ENCODE peak calls at places on chromosomes 11 and 22, in nine cellular contexts. X is uterus; S is OCI-LY7; N is endodermal cell; W is fibroblast of lung; J is CD4-positive, alpha-beta memory T cell; Y is ovary; V is lower lobe of right lung; O is stomach. H is an unnamed sample.

GRCh38 chr22:33510429-33510904 is 409.8 kb downstream of the LARGE1 start:
- DNase-seq in W (no peak), V (no peak), J (no peak), X (no peak), O (no peak), N (no peak), S (no peak), Y (no peak), H (no peak)

GRCh38 chr11:9992306-9992705 is 301.7 kb downstream of the SBF2 start:
- DNase-seq in V (no peak), O (no peak), X (no peak), S (no peak), N (no peak), J (no peak), W (no peak), Y (no peak), H (no peak)

GRCh38 chr22:47130883-47131610 is 368.6 kb downstream of the TBC1D22A start:
- DNase-seq in Y (no peak), W (no peak), V (peak; percentile 14), N (no peak), J (peak; percentile 13), S (no peak), O (no peak), X (no peak), H (no peak)

GRCh38 chr11:112831041-112831440 is 130.2 kb upstream of the NCAM1 start:
- DNase-seq in J (no peak), N (peak; percentile 10), W (no peak), X (no peak), Y (no peak), S (no peak), V (no peak), O (no peak), H (no peak)

GRCh38 chr22:41217553-41218157 is 12.5 kb downstream of the L3MBTL2 start:
- DNase-seq in V (peak; percentile 85), X (peak; percentile 58), J (peak; percentile 55), S (peak; percentile 48), Y (peak; percentile 80), W (peak; percentile 96), N (peak; percentile 62), O (peak; percentile 42), H (no peak)

GRCh38 chr11:35144103-35144741 is 5.3 kb downstream of the CD44 start:
- DNase-seq in O (peak; percentile 32), S (peak; percentile 81), V (no peak), X (no peak), Y (no peak), W (peak; percentile 73), J (peak; percentile 90), N (no peak), H (no peak)

GRCh38 chr11:36091256-36091811 is 147.5 kb downstream of the LDLRAD3 start:
- DNase-seq in J (no peak), V (no peak), N (peak; percentile 45), W (peak; percentile 86), Y (no peak), X (no peak), S (no peak), O (no peak), H (no peak)

GRCh38 chr22:38153821-38154562 is 27.6 kb downstream of the PLA2G6 start:
- DNase-seq in Y (no peak), V (no peak), X (no peak), J (no peak), O (no peak), N (peak; percentile 77), W (no peak), S (no peak), H (no peak)

GRCh38 chr22:20551805-20552449 is 44.5 kb downstream of the MED15 start:
- DNase-seq in N (no peak), J (peak; percentile 59), S (no peak), V (no peak), O (no peak), W (no peak), Y (no peak), X (peak; percentile 43), H (no peak)

GRCh38 chr11:128708660-128709059 is 14.8 kb downstream of the FLI1 start:
- DNase-seq in X (no peak), J (no peak), Y (no peak), V (no peak), O (no peak), W (no peak), S (no peak), N (no peak), H (no peak)

GRCh38 chr11:45451766-45452440 is 165.8 kb upstream of the SYT13 start:
- DNase-seq in W (peak; percentile 44), S (no peak), J (no peak), V (no peak), N (no peak), X (no peak), Y (no peak), O (no peak), H (no peak)

GRCh38 chr22:20080776-20081654 is 974 bp downstream of the DGCR8 start:
- DNase-seq in X (no peak), N (peak; percentile 74), Y (no peak), S (peak; percentile 33), W (peak; percentile 57), O (no peak), J (no peak), V (peak; percentile 51), H (no peak)

GRCh38 chr22:45029501-45029900 is 19.7 kb upstream of the PHF21B start:
- DNase-seq in N (no peak), W (no peak), V (no peak), J (no peak), X (no peak), S (no peak), O (no peak), Y (no peak), H (no peak)

GRCh38 chr11:91823252-91823830 is 401.3 kb upstream of the FAT3 start:
- DNase-seq in J (no peak), O (no peak), X (no peak), Y (no peak), N (no peak), V (no peak), W (no peak), S (no peak), H (no peak)

GRCh38 chr11:123924027-123924426 is 15.4 kb upstream of the OR4D5 start:
- DNase-seq in Y (no peak), W (no peak), S (no peak), J (no peak), X (no peak), N (no peak), O (no peak), V (no peak), H (no peak)

GRCh38 chr11:115338476-115338875 is 165.7 kb downstream of the CADM1 start:
- DNase-seq in N (no peak), X (no peak), Y (no peak), O (no peak), W (peak; percentile 23), S (no peak), J (no peak), V (no peak), H (no peak)

GRCh38 chr22:45207981-45208664 is 32.6 kb downstream of the KIAA0930 start:
- DNase-seq in X (no peak), Y (no peak), J (no peak), W (peak; percentile 65), S (no peak), V (no peak), O (no peak), N (no peak), H (no peak)

DNA sequence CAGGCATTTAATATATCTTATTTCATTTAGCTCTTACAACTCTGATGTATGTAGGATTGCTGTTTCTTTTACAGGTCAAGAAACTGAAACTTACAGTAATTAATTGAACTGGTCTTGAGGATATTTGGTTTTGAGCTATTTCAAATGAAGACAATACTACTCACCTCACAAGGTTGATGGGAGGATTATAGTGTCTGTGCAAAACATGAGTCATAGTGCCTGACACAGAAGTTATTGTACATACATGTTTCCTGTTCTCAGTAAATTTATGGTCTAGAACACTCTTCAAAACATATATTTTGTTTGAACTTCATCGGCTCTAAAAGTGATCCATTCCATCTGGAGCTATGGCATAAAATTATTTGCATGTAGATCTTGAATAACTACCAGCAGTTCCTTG is 61.9 kb downstream of the CECR2 start:
- DNase-seq in W (peak; percentile 49), S (no peak), V (no peak), N (no peak), O (no peak), Y (no peak), X (no peak), J (no peak), H (no peak)
- H3K4me1 ChIP-seq in W (no peaks in the 10 kb centered on the region), S (peaks cover 16% of the 10 kb centered on the region), V (peaks cover 2% of the 10 kb centered on the region), N (peaks cover 14% of the 10 kb centered on the region), O (no peaks in the 10 kb centered on the region), Y (peaks cover 5% of the 10 kb centered on the region), X (no peaks in the 10 kb centered on the region), J (no peaks in the 10 kb centered on the region), H (peaks cover 11% of the 10 kb centered on the region)

DNA sequence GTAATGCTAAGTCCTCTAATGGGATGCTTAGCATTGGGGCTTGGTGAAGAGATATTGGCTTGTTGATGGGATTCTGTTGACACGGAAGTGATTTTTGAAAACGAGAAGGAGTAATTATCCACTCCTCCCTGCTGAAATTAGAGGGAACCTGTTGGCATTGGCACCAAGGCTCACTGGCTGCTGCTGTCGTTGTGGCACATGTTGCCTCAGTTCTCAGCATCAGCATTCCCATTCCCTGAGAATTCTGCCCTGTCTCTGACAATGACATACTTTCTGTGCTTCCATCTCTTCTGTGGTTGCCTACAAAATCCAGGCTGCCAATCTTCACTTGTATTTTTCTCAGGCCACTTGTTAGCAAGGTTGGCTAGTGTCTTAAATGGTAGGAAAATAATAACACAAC is 81.9 kb downstream of the TEAD1 start:
- DNase-seq in V (no peak), J (no peak), W (no peak), X (no peak), O (no peak), S (no peak), N (no peak), Y (no peak), H (no peak)
- H3K27ac ChIP-seq in V (no peak overlapping the region), J (no peak overlapping the region), W (no peak overlapping the region), X (no peak overlapping the region), O (no peak overlapping the region), S (no peak overlapping the region), N (no peak overlapping the region), Y (no peak overlapping the region), H (peak overlapping the region; percentile 52)

DNA sequence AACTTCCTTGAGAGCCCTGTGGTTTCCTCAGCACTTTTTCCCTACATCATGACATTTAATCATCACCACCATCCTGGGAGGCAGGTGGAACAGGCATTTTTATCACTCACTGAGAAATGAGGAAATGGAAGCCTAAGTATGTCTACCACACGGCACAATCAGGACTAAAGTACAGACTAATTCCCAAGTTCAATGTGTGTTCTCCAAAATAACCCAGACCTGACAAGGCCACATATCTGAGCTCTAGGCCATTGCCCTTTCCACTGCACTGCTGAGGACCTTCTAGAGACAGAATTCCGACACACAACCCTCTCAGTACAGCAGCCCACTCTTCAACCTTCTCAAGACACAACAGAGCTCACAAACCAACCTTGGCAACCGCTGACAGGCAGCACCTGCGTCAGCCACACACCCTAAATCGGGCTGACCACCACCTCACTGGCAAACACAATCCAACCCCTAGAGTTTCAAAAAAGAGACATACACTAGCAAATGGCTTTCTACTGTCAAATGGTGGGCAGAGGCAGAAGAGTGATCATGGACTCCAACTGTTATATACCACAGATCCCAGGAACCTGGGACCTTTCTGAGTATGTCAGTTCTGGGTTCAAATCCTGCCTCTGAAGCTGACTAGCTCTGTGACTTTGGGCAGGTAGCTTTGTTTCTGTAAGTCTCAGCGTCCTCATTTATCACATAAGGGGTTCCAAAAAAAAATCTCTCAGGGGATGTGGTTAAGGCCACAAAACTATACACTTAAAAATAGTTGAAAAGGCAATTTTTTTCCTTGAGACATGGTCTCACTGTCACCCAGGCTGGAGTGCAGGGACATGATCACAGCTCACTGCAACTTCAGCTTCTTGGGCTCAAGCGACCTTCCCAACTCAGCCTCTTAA is 16.3 kb downstream of the SMCO4 start:
- DNase-seq in Y (no peak), S (peak; percentile 49), X (no peak), J (no peak), N (no peak), W (no peak), V (no peak), O (no peak), H (no peak)
- H3K4me1 ChIP-seq in Y (peaks cover 12% of the 10 kb centered on the region), S (peaks cover 71% of the 10 kb centered on the region), X (peaks cover 12% of the 10 kb centered on the region), J (peaks cover 73% of the 10 kb centered on the region), N (no peaks in the 10 kb centered on the region), W (no peaks in the 10 kb centered on the region), V (peaks cover 74% of the 10 kb centered on the region), O (peaks cover 64% of the 10 kb centered on the region), H (no peaks in the 10 kb centered on the region)

GRCh38 chr11:2674681-2675131 is 25.1 kb downstream of the KCNQ1OT1 start:
- DNase-seq in X (peak; percentile 20), V (no peak), O (peak; percentile 27), S (no peak), N (peak; percentile 37), W (no peak), Y (peak; percentile 50), J (no peak), H (no peak)
- H3K27ac ChIP-seq in X (peak overlapping the region; percentile 35), V (no peak overlapping the region), O (peak overlapping the region; percentile 43), S (no peak overlapping the region), N (no peak overlapping the region), W (no peak overlapping the region), Y (peak overlapping the region; percentile 54), J (no peak overlapping the region), H (no peak overlapping the region)

H was measured in RWPE2.